ENCODE peak calls at places on chromosomes 11 and 22, in six cellular contexts. N is uterus, M is Panc1, H is ovary, I is cardiac muscle cell, E is aorta. D is an unnamed sample. For H3K27me3 and H3K4me1, the result is how much of the 10 kb centered on the place peaks cover.

GRCh38 chr22:40335358-40335757 is 10.9 kb upstream of the ADSL start:
- DNase-seq in M (no peak), H (no peak), N (no peak), E (no peak), I (no peak), D (no peak)

GRCh38 chr11:117180020-117180419 is 1.5 kb downstream of the SIDT2 start:
- DNase-seq in I (peak), E (no peak), M (no peak), H (no peak), N (no peak), D (no peak)

GRCh38 chr22:32661296-32661695 is 140.2 kb upstream of the TIMP3 start:
- DNase-seq in M (no peak), H (no peak), N (peak), I (peak), E (peak), D (no peak)

GRCh38 chr11:130653838-130654601 is 205.6 kb downstream of the ADAMTS15 start:
- DNase-seq in N (peak), M (no peak), H (peak), E (peak), I (peak), D (no peak)

GRCh38 chr11:77167111-77167626 is 39.1 kb downstream of the MYO7A start:
- DNase-seq in M (no peak), I (no peak), E (no peak), N (no peak), H (no peak), D (no peak)

GRCh38 chr22:38454361-38455062 is 487 bp downstream of the KCNJ4 start:
- DNase-seq in E (no peak), H (no peak), I (no peak), N (no peak), M (no peak), D (no peak)

GRCh38 chr22:42277988-42278776 is 7.7 kb upstream of the TCF20 start:
- DNase-seq in N (no peak), I (peak), M (no peak), E (no peak), H (peak), D (no peak)

GRCh38 chr11:70503878-70504240 is 105.5 kb downstream of the CTTN start:
- DNase-seq in I (no peak), H (peak), N (no peak), M (no peak), E (peak), D (no peak)

GRCh38 chr22:31229402-31230140 is 17.5 kb downstream of the LIMK2 start:
- DNase-seq in H (peak), N (peak), M (no peak), I (peak), E (peak), D (no peak)

GRCh38 chr11:34731596-34731995 is 110.7 kb downstream of the EHF start:
- DNase-seq in E (no peak), I (no peak), N (no peak), H (no peak), M (no peak), D (no peak)

GRCh38 chr22:32745251-32745995 is 56.1 kb upstream of the TIMP3 start:
- DNase-seq in I (peak), E (no peak), H (no peak), M (no peak), N (peak), D (no peak)

GRCh38 chr11:75346912-75347647 is 4.4 kb downstream of the ARRB1 start:
- DNase-seq in N (peak), M (no peak), H (peak), I (peak), E (peak), D (no peak)

GRCh38 chr11:9982127-9982795 is 311.8 kb downstream of the SBF2 start:
- DNase-seq in E (no peak), N (no peak), H (no peak), M (no peak), I (peak), D (no peak)

GRCh38 chr22:49549256-49549655 is 278.4 kb downstream of the BRD1 start:
- DNase-seq in N (no peak), M (no peak), H (no peak), E (no peak), I (no peak), D (no peak)

GRCh38 chr11:84419576-84419975 is 1133.4 kb upstream of the CCDC90B start:
- DNase-seq in M (no peak), N (no peak), E (no peak), I (no peak), H (no peak), D (no peak)

GRCh38 chr11:128621491-128622136 is 34.3 kb upstream of the ETS1 start:
- DNase-seq in E (no peak), I (peak), M (no peak), N (peak), H (no peak), D (no peak)

GRCh38 chr11:131977231-131977630 is 606.8 kb downstream of the NTM start:
- DNase-seq in M (no peak), I (no peak), N (no peak), H (no peak), E (no peak), D (no peak)

DNA sequence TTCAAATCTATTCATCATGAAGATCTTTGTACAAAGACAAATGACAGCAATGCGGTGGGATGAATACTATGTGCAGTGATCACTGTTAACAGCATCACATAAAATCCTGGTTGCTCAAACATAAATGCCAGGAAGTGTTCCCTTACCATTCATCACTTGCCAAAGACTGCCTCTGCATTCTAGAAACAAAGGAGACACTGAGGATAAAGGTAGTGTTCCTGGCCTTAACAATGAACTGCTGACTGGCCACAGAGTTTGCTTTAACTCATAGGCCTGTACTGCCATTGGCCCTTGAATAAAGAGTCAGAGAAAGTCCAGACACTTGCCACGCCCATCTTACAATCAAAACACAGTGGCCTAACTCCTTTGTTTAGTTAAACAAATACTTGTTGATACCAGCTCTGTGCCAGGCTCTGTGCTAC is 29.5 kb downstream of the C2CD3 start:
- DNase-seq in N (no peak), E (no peak), I (no peak), M (no peak), H (no peak), D (no peak)
- H3K4me3 ChIP-seq in N (no peak), E (no peak), I (no peak), M (no peak), H (no peak), D (no peak)

DNA sequence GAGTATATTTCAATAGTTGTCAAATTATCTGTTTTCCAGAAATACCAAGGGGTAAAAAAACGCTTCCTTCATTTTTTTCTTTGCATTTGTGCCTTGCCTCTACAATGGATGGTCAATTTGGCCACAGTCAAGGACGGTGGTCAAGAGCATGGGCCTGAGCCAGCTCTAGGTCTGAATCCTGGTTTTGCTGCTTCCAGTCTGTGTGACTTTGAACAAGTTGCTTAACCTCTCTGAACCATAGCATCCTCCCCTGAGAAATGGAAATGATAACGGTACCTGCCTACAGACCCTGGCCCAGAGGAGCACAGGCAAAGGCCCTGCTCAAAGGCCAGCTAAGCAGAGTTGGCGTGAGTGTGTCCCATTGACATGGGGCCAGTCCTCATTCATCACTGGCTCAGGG is 3.1 kb downstream of the PNPLA5 start:
- DNase-seq in M (no peak), E (peak), H (no peak), I (no peak), N (no peak), D (no peak)
- H3K27me3 ChIP-seq in M (under half), E (under half), H (under half), I (under half), N (under half), D (under half)

GRCh38 chr11:12137938-12138731 is 27.7 kb downstream of the MICAL2 start:
- DNase-seq in H (no peak), E (no peak), M (no peak), N (peak), I (peak), D (no peak)
- H3K4me1 ChIP-seq in H (under half), E (under half), M (under half), N (under half), I (under half), D (under half)

GRCh38 chr22:17120711-17121234 is 387 bp downstream of the TMEM121B start:
- DNase-seq in N (no peak), I (no peak), M (no peak), H (no peak), E (no peak), D (no peak)

GRCh38 chr22:17119481-17120202 is 1.5 kb downstream of the TMEM121B start:
- DNase-seq in E (no peak), I (peak), M (no peak), N (no peak), H (no peak), D (no peak)

GRCh38 chr22:17121235-17122195 is at the start of gene TMEM121B:
- DNase-seq in H (peak), N (peak), E (peak), I (peak), M (no peak), D (no peak)

GRCh38 chr22:17118342-17118741 is 2.8 kb downstream of the TMEM121B start:
- DNase-seq in M (no peak), H (no peak), E (no peak), N (no peak), I (no peak), D (no peak)

GRCh38 chr22:17120281-17120680 is 879 bp downstream of the TMEM121B start:
- DNase-seq in N (peak), M (no peak), E (peak), I (peak), H (peak), D (peak)
- H3K4me3 ChIP-seq in N (no peak), M (peak), E (peak), I (peak), H (no peak), D (no peak)